ENCODE peak calls at places on chromosomes 1 and 21, in eight cellular contexts. One of them, this sample, is unnamed.

GRCh38 chr1:67532452-67533216 is 102.4 kb upstream of the SERBP1 start:
- DNase-seq in GM20000: peak; percentile 51
- DNase-seq in GM04503: peak; percentile 39
- DNase-seq in astrocyte of the spinal cord: peak; percentile 88
- DNase-seq in AG10803: peak; percentile 90
- DNase-seq in activated T-helper 1 cell treated with Interleukin-2 at 50 U/mL for 16 hours: no peak
- DNase-seq in GM13977: peak; percentile 61
- DNase-seq in RWPE1: peak; percentile 57
- DNase-seq in this sample: peak; percentile 73

GRCh38 chr1:177181631-177182291 is 11.0 kb downstream of the BRINP2 start:
- DNase-seq in GM20000: peak; percentile 74
- DNase-seq in GM04503: no peak
- DNase-seq in astrocyte of the spinal cord: peak; percentile 45
- DNase-seq in AG10803: peak; percentile 34
- DNase-seq in activated T-helper 1 cell treated with Interleukin-2 at 50 U/mL for 16 hours: no peak
- DNase-seq in GM13977: peak; percentile 76
- DNase-seq in RWPE1: peak; percentile 64
- DNase-seq in this sample: peak; percentile 34

GRCh38 chr1:215082532-215083407 is at the start of gene KCNK2:
- DNase-seq in GM20000: peak; percentile 18
- DNase-seq in GM04503: no peak
- DNase-seq in astrocyte of the spinal cord: no peak
- DNase-seq in AG10803: peak; percentile 73
- DNase-seq in activated T-helper 1 cell treated with Interleukin-2 at 50 U/mL for 16 hours: no peak
- DNase-seq in GM13977: no peak
- DNase-seq in RWPE1: peak; percentile 26
- DNase-seq in this sample: no peak

GRCh38 chr1:161721738-161722343 is 497 bp downstream of the FCRLB start:
- DNase-seq in GM20000: no peak
- DNase-seq in GM04503: peak; percentile 93
- DNase-seq in astrocyte of the spinal cord: peak; percentile 64
- DNase-seq in AG10803: peak; percentile 93
- DNase-seq in activated T-helper 1 cell treated with Interleukin-2 at 50 U/mL for 16 hours: no peak
- DNase-seq in GM13977: no peak
- DNase-seq in RWPE1: peak; percentile 43
- DNase-seq in this sample: peak; percentile 80

GRCh38 chr21:16419188-16419874 is 689.5 kb downstream of the USP25 start:
- DNase-seq in GM20000: no peak
- DNase-seq in GM04503: no peak
- DNase-seq in astrocyte of the spinal cord: peak; percentile 92
- DNase-seq in AG10803: peak; percentile 44
- DNase-seq in activated T-helper 1 cell treated with Interleukin-2 at 50 U/mL for 16 hours: no peak
- DNase-seq in GM13977: no peak
- DNase-seq in RWPE1: no peak
- DNase-seq in this sample: peak; percentile 50

GRCh38 chr1:6210606-6211355 is 4.9 kb downstream of the RNF207 start:
- DNase-seq in GM20000: no peak
- DNase-seq in GM04503: no peak
- DNase-seq in astrocyte of the spinal cord: no peak
- DNase-seq in AG10803: no peak
- DNase-seq in activated T-helper 1 cell treated with Interleukin-2 at 50 U/mL for 16 hours: no peak
- DNase-seq in GM13977: no peak
- DNase-seq in RWPE1: no peak
- DNase-seq in this sample: no peak

GRCh38 chr1:211473823-211474222 is 18.1 kb downstream of the RD3 start:
- DNase-seq in GM20000: no peak
- DNase-seq in GM04503: no peak
- DNase-seq in astrocyte of the spinal cord: no peak
- DNase-seq in AG10803: no peak
- DNase-seq in activated T-helper 1 cell treated with Interleukin-2 at 50 U/mL for 16 hours: no peak
- DNase-seq in GM13977: no peak
- DNase-seq in RWPE1: no peak
- DNase-seq in this sample: no peak

GRCh38 chr1:205588691-205589445 is 42.9 kb downstream of the ELK4 start:
- DNase-seq in GM20000: no peak
- DNase-seq in GM04503: peak; percentile 11
- DNase-seq in astrocyte of the spinal cord: peak; percentile 58
- DNase-seq in AG10803: peak; percentile 52
- DNase-seq in activated T-helper 1 cell treated with Interleukin-2 at 50 U/mL for 16 hours: no peak
- DNase-seq in GM13977: no peak
- DNase-seq in RWPE1: no peak
- DNase-seq in this sample: no peak

GRCh38 chr1:242530761-242531160 is 6.3 kb upstream of the PLD5 start:
- DNase-seq in GM20000: no peak
- DNase-seq in GM04503: no peak
- DNase-seq in astrocyte of the spinal cord: peak; percentile 13
- DNase-seq in AG10803: no peak
- DNase-seq in activated T-helper 1 cell treated with Interleukin-2 at 50 U/mL for 16 hours: no peak
- DNase-seq in GM13977: no peak
- DNase-seq in RWPE1: peak; percentile 64
- DNase-seq in this sample: peak; percentile 95

GRCh38 chr21:24045775-24046215 is 1561.5 kb downstream of the MRPL39 start:
- DNase-seq in GM20000: no peak
- DNase-seq in GM04503: peak; percentile 4
- DNase-seq in astrocyte of the spinal cord: peak; percentile 97
- DNase-seq in AG10803: no peak
- DNase-seq in activated T-helper 1 cell treated with Interleukin-2 at 50 U/mL for 16 hours: no peak
- DNase-seq in GM13977: no peak
- DNase-seq in RWPE1: peak; percentile 2
- DNase-seq in this sample: no peak

GRCh38 chr21:45590726-45591618 is 48.7 kb upstream of the SLC19A1 start:
- DNase-seq in GM20000: peak; percentile 78
- DNase-seq in GM04503: no peak
- DNase-seq in astrocyte of the spinal cord: no peak
- DNase-seq in AG10803: no peak
- DNase-seq in activated T-helper 1 cell treated with Interleukin-2 at 50 U/mL for 16 hours: peak; percentile 23
- DNase-seq in GM13977: peak; percentile 76
- DNase-seq in RWPE1: peak; percentile 12
- DNase-seq in this sample: peak; percentile 5

GRCh38 chr1:66380452-66381212 is 153.3 kb upstream of the SGIP1 start:
- DNase-seq in GM20000: no peak
- DNase-seq in GM04503: no peak
- DNase-seq in astrocyte of the spinal cord: no peak
- DNase-seq in AG10803: no peak
- DNase-seq in activated T-helper 1 cell treated with Interleukin-2 at 50 U/mL for 16 hours: no peak
- DNase-seq in GM13977: no peak
- DNase-seq in RWPE1: no peak
- DNase-seq in this sample: peak; percentile 11

GRCh38 chr21:16315223-16315622 is 585.4 kb downstream of the USP25 start:
- DNase-seq in GM20000: no peak
- DNase-seq in GM04503: no peak
- DNase-seq in astrocyte of the spinal cord: no peak
- DNase-seq in AG10803: no peak
- DNase-seq in activated T-helper 1 cell treated with Interleukin-2 at 50 U/mL for 16 hours: no peak
- DNase-seq in GM13977: no peak
- DNase-seq in RWPE1: no peak
- DNase-seq in this sample: no peak

GRCh38 chr1:234933475-234933874 is 195.2 kb downstream of the TOMM20 start:
- DNase-seq in GM20000: peak; percentile 71
- DNase-seq in GM04503: no peak
- DNase-seq in astrocyte of the spinal cord: peak; percentile 71
- DNase-seq in AG10803: peak; percentile 72
- DNase-seq in activated T-helper 1 cell treated with Interleukin-2 at 50 U/mL for 16 hours: no peak
- DNase-seq in GM13977: peak; percentile 75
- DNase-seq in RWPE1: no peak
- DNase-seq in this sample: peak; percentile 30

GRCh38 chr1:234368320-234369032 is 4.8 kb upstream of the COA6 start:
- DNase-seq in GM20000: no peak
- DNase-seq in GM04503: no peak
- DNase-seq in astrocyte of the spinal cord: no peak
- DNase-seq in AG10803: no peak
- DNase-seq in activated T-helper 1 cell treated with Interleukin-2 at 50 U/mL for 16 hours: peak; percentile 2
- DNase-seq in GM13977: no peak
- DNase-seq in RWPE1: no peak
- DNase-seq in this sample: no peak

GRCh38 chr1:26909951-26910342 is 3.8 kb downstream of the NR0B2 start:
- DNase-seq in GM20000: no peak
- DNase-seq in GM04503: no peak
- DNase-seq in astrocyte of the spinal cord: no peak
- DNase-seq in AG10803: no peak
- DNase-seq in activated T-helper 1 cell treated with Interleukin-2 at 50 U/mL for 16 hours: no peak
- DNase-seq in GM13977: no peak
- DNase-seq in RWPE1: no peak
- DNase-seq in this sample: no peak

GRCh38 chr21:26099610-26100219 is 70.9 kb downstream of the APP start:
- DNase-seq in GM20000: no peak
- DNase-seq in GM04503: no peak
- DNase-seq in astrocyte of the spinal cord: peak; percentile 73
- DNase-seq in AG10803: peak; percentile 86
- DNase-seq in activated T-helper 1 cell treated with Interleukin-2 at 50 U/mL for 16 hours: no peak
- DNase-seq in GM13977: no peak
- DNase-seq in RWPE1: peak; percentile 21
- DNase-seq in this sample: no peak

GRCh38 chr1:78619029-78619428 is 1.2 kb upstream of the IFI44L start:
- DNase-seq in GM20000: no peak
- DNase-seq in GM04503: no peak
- DNase-seq in astrocyte of the spinal cord: no peak
- DNase-seq in AG10803: no peak
- DNase-seq in activated T-helper 1 cell treated with Interleukin-2 at 50 U/mL for 16 hours: no peak
- DNase-seq in GM13977: no peak
- DNase-seq in RWPE1: no peak
- DNase-seq in this sample: no peak